ENCODE peak calls at places on chromosomes 2 and 18, in six cellular contexts. P, A, J, V, C and D are unnamed samples.
A peak's percentile ranks its signal among the peaks of the same experiment; 100 is the strongest.

GRCh38 chr2:107809835-107810234 is 16.9 kb upstream of the RGPD4 start:
- DNase-seq in V (no peak), C (no peak), J (no peak), P (no peak), A (no peak), D (no peak)

GRCh38 chr2:88187927-88188326 is 17.8 kb downstream of the THNSL2 start:
- DNase-seq in C (no peak), V (no peak), A (no peak), P (no peak), J (no peak), D (no peak)

GRCh38 chr2:117330611-117331010 is 483.9 kb upstream of the DDX18 start:
- DNase-seq in J (no peak), P (no peak), C (no peak), A (no peak), V (no peak), D (no peak)

GRCh38 chr2:139259422-139260051 is 479.3 kb upstream of the NXPH2 start:
- DNase-seq in A (no peak), V (no peak), J (no peak), C (no peak), P (no peak), D (no peak)

GRCh38 chr2:84894758-84895520 is 10.5 kb upstream of the TMSB10 start:
- DNase-seq in P (peak; percentile 51), V (peak; percentile 73), A (no peak), C (no peak), J (no peak), D (peak; percentile 70)

GRCh38 chr2:176653856-176654443 is 384.7 kb downstream of the MTX2 start:
- DNase-seq in C (no peak), A (peak; percentile 58), P (peak; percentile 46), V (peak; percentile 55), J (peak; percentile 26), D (peak; percentile 27)

GRCh38 chr18:79337620-79338019 is 58.1 kb upstream of the NFATC1 start:
- DNase-seq in C (no peak), V (no peak), J (no peak), A (no peak), P (no peak), D (no peak)

GRCh38 chr2:120734930-120735611 is 597 bp upstream of the GLI2 start:
- DNase-seq in P (no peak), C (no peak), V (no peak), A (no peak), J (no peak), D (no peak)

GRCh38 chr18:47249602-47250001 is 1.9 kb downstream of the SKOR2 start:
- DNase-seq in C (no peak), V (no peak), A (no peak), P (no peak), J (no peak), D (no peak)

GRCh38 chr18:47248610-47249343 is 2.7 kb downstream of the SKOR2 start:
- DNase-seq in P (no peak), J (no peak), C (no peak), A (no peak), V (no peak), D (no peak)

GRCh38 chr18:47246027-47246971 is 5.2 kb downstream of the SKOR2 start:
- DNase-seq in A (no peak), P (no peak), J (no peak), V (no peak), C (no peak), D (no peak)

GRCh38 chr18:47247036-47247832 is 4.2 kb downstream of the SKOR2 start:
- DNase-seq in C (no peak), J (no peak), A (no peak), V (no peak), P (no peak), D (no peak)

GRCh38 chr18:47247833-47248609 is 3.4 kb downstream of the SKOR2 start:
- DNase-seq in V (no peak), J (no peak), P (no peak), C (no peak), A (no peak), D (no peak)
- H3K4me3 ChIP-seq in V (no peak overlapping the region), J (no peak overlapping the region), P (no peak overlapping the region), C (no peak overlapping the region), A (peak overlapping the region; percentile 31), D (no peak overlapping the region)

GRCh38 chr2:11516984-11517648 is 16.7 kb upstream of the GREB1 start:
- DNase-seq in C (no peak), V (no peak), A (no peak), P (no peak), J (no peak), D (no peak)
- H3K4me3 ChIP-seq in C (no peak overlapping the region), V (no peak overlapping the region), A (no peak overlapping the region), P (no peak overlapping the region), J (no peak overlapping the region), D (no peak overlapping the region)

GRCh38 chr2:204613635-204614034 is 68.4 kb downstream of the PARD3B start:
- DNase-seq in P (no peak), C (no peak), J (no peak), V (no peak), A (no peak), D (no peak)

GRCh38 chr2:204611017-204611631 is 65.8 kb downstream of the PARD3B start:
- DNase-seq in J (no peak), V (no peak), P (no peak), A (no peak), C (no peak), D (no peak)

GRCh38 chr2:204611764-204612163 is 66.5 kb downstream of the PARD3B start:
- DNase-seq in A (no peak), C (no peak), V (no peak), P (no peak), J (no peak), D (no peak)

GRCh38 chr2:204604061-204604460 is 58.8 kb downstream of the PARD3B start:
- DNase-seq in C (no peak), P (peak; percentile 62), A (no peak), V (no peak), J (peak; percentile 24), D (peak; percentile 22)

DNA sequence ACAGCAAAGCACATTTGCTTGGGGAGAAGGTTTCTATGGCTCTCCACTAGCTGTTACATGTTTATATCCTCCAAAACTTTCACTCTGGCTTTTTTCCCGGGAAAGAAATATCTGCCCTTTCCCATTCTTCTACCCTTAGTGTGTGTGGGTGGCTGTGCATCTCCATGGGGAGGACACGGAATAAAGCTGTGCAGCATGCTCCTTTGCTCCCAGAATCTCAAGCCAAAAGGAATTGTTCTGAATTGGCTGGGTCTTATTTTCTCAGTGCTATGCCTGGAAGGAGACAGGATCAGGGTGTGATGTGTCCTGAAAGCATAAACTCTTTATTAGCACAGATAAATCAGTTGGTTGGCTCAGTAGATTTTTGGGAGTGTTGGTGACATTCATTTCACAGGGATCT is 63.0 kb downstream of the PARD3B start:
- DNase-seq in A (no peak), C (no peak), P (peak; percentile 57), J (peak; percentile 26), V (no peak), D (peak; percentile 36)
- H3K4me3 ChIP-seq in A (no peak overlapping the region), C (no peak overlapping the region), P (no peak overlapping the region), J (no peak overlapping the region), V (no peak overlapping the region), D (no peak overlapping the region)

GRCh38 chr18:41389936-41390667 is 564.9 kb upstream of the PIK3C3 start:
- DNase-seq in A (no peak), V (no peak), P (no peak), J (no peak), C (no peak), D (no peak)

GRCh38 chr18:41395695-41396094 is 559.3 kb upstream of the PIK3C3 start:
- DNase-seq in J (no peak), C (no peak), V (peak; percentile 9), A (no peak), P (no peak), D (no peak)

GRCh38 chr18:41396211-41396610 is 558.8 kb upstream of the PIK3C3 start:
- DNase-seq in V (no peak), P (no peak), A (no peak), C (no peak), J (no peak), D (no peak)

GRCh38 chr18:41396861-41397260 is 558.2 kb upstream of the PIK3C3 start:
- DNase-seq in P (no peak), V (no peak), C (no peak), A (no peak), J (no peak), D (no peak)

GRCh38 chr18:41391616-41392610 is 563.1 kb upstream of the PIK3C3 start:
- DNase-seq in P (peak; percentile 60), A (peak; percentile 70), V (peak; percentile 8), C (no peak), J (peak; percentile 55), D (peak; percentile 26)
- H3K4me3 ChIP-seq in P (peak overlapping the region; percentile 63), A (peak overlapping the region; percentile 34), V (no peak overlapping the region), C (no peak overlapping the region), J (peak overlapping the region; percentile 21), D (peak overlapping the region; percentile 42)

GRCh38 chr2:235499306-235499812 is 5.5 kb downstream of the AGAP1 start:
- DNase-seq in P (no peak), C (no peak), J (no peak), V (no peak), A (no peak), D (no peak)

GRCh38 chr2:235498556-235499305 is 4.9 kb downstream of the AGAP1 start:
- DNase-seq in P (peak; percentile 41), C (no peak), V (no peak), J (peak; percentile 28), A (no peak), D (no peak)

GRCh38 chr2:235500110-235500760 is 6.4 kb downstream of the AGAP1 start:
- DNase-seq in J (no peak), V (no peak), P (no peak), A (no peak), C (no peak), D (no peak)

GRCh38 chr2:235501663-235502009 is 7.8 kb downstream of the AGAP1 start:
- DNase-seq in C (no peak), J (no peak), P (no peak), V (peak; percentile 48), A (no peak), D (no peak)

GRCh38 chr2:235500761-235501662 is 7.2 kb downstream of the AGAP1 start:
- DNase-seq in J (peak; percentile 23), A (no peak), C (no peak), P (peak; percentile 59), V (peak; percentile 32), D (no peak)
- H3K4me3 ChIP-seq in J (no peak overlapping the region), A (peak overlapping the region; percentile 53), C (no peak overlapping the region), P (peak overlapping the region; percentile 30), V (no peak overlapping the region), D (peak overlapping the region; percentile 1)